ENCODE peak calls at places on chromosomes 11 and 22, in five cellular contexts. I is heart left ventricle, V is AG04450, U is GM12865, M is AG09309. N is an unnamed sample.

GRCh38 chr11:99739464-99740089 is 718.8 kb downstream of the CNTN5 start:
- DNase-seq in V (peak), U (peak), M (no peak), I (no peak), N (peak)

GRCh38 chr22:20777420-20778177 is 3.7 kb downstream of the SERPIND1 start:
- DNase-seq in U (no peak), I (no peak), V (peak), M (peak), N (peak)

GRCh38 chr11:111312076-111312475 is 13.7 kb downstream of the POU2AF3 start:
- DNase-seq in M (no peak), U (no peak), V (no peak), I (no peak), N (no peak)

GRCh38 chr22:27185903-27186302 is 528.5 kb downstream of the MIAT start:
- DNase-seq in I (no peak), M (no peak), U (no peak), V (no peak), N (no peak)

GRCh38 chr22:27391092-27391770 is 410.3 kb downstream of the MN1 start:
- DNase-seq in V (no peak), M (no peak), I (peak), U (no peak), N (no peak)

GRCh38 chr11:134362192-134362901 is 30.6 kb downstream of the GLB1L2 start:
- DNase-seq in V (no peak), U (no peak), M (no peak), I (no peak), N (no peak)

GRCh38 chr11:78371221-78371899 is 46.3 kb downstream of the GAB2 start:
- DNase-seq in U (no peak), I (no peak), M (no peak), V (no peak), N (no peak)

GRCh38 chr11:93392862-93393261 is 62.3 kb downstream of the DEUP1 start:
- DNase-seq in U (no peak), I (no peak), M (no peak), V (no peak), N (no peak)

GRCh38 chr11:38476808-38477565 is 1879.0 kb upstream of the RAG2 start:
- DNase-seq in V (no peak), U (no peak), I (no peak), M (no peak), N (no peak)

GRCh38 chr11:20668844-20669832 is at the start of gene NELL1:
- DNase-seq in M (no peak), I (no peak), U (no peak), V (no peak), N (no peak)

GRCh38 chr22:24289138-24289537 is 18.5 kb downstream of the SPECC1L start:
- DNase-seq in V (peak), I (no peak), U (no peak), M (peak), N (peak)

GRCh38 chr11:20397281-20397680 is 9.8 kb downstream of the PRMT3 start:
- DNase-seq in V (peak), I (no peak), M (peak), U (peak), N (peak)

GRCh38 chr11:127350476-127350875 is 349.9 kb upstream of the KIRREL3 start:
- DNase-seq in M (no peak), V (no peak), I (no peak), U (no peak), N (no peak)

GRCh38 chr11:67033661-67034166 is 10.8 kb downstream of the SYT12 start:
- DNase-seq in I (no peak), M (peak), U (peak), V (peak), N (peak)

GRCh38 chr11:68550485-68550817 is 89.9 kb downstream of the PPP6R3 start:
- DNase-seq in U (no peak), M (no peak), V (no peak), I (peak), N (no peak)

GRCh38 chr11:2807276-2807681 is 78.3 kb downstream of the CDKN1C start:
- DNase-seq in V (no peak), I (peak), U (no peak), M (no peak), N (no peak)

GRCh38 chr11:114120606-114121005 is 61.1 kb downstream of the ZBTB16 start:
- DNase-seq in U (no peak), M (no peak), I (no peak), V (no peak), N (no peak)

GRCh38 chr11:122207505-122207904 is 91.5 kb upstream of the BLID start:
- DNase-seq in V (peak), I (peak), M (no peak), U (no peak), N (peak)

GRCh38 chr11:67153971-67154370 is 34.9 kb downstream of the KDM2A start:
- DNase-seq in V (no peak), M (no peak), I (no peak), U (no peak), N (no peak)

GRCh38 chr22:49657275-49657973 is 170.2 kb downstream of the BRD1 start:
- DNase-seq in V (no peak), I (peak), U (peak), M (no peak), N (no peak)

GRCh38 chr22:39703890-39704658 is 133.5 kb downstream of the CACNA1I start:
- DNase-seq in I (no peak), U (no peak), V (no peak), M (no peak), N (no peak)

GRCh38 chr11:67312187-67313021 is 9.1 kb downstream of the SSH3 start:
- DNase-seq in V (no peak), U (no peak), M (no peak), I (no peak), N (no peak)

GRCh38 chr11:44952500-44953260 is 2.0 kb upstream of the TP53I11 start:
- DNase-seq in I (no peak), M (no peak), U (no peak), V (no peak), N (no peak)

GRCh38 chr11:61507962-61508824 is at the start of gene LRRC10B:
- DNase-seq in U (peak), M (no peak), V (no peak), I (no peak), N (no peak)

GRCh38 chr11:120720760-120721159 is 209.2 kb downstream of the GRIK4 start:
- DNase-seq in V (no peak), I (no peak), U (no peak), M (no peak), N (no peak)

GRCh38 chr11:65223031-65223430 is 38.7 kb upstream of the POLA2 start:
- DNase-seq in I (no peak), V (no peak), U (no peak), M (no peak), N (no peak)

GRCh38 chr11:111370902-111371578 is 8.0 kb downstream of the POU2AF1 start:
- DNase-seq in V (no peak), M (no peak), I (no peak), U (peak), N (no peak)

GRCh38 chr11:6655020-6655789 is 404 bp downstream of the DCHS1 start:
- DNase-seq in U (no peak), V (no peak), I (peak), M (no peak), N (no peak)

GRCh38 chr11:64437426-64437825 is 78.5 kb downstream of the RPS6KA4 start:
- DNase-seq in V (no peak), M (no peak), U (no peak), I (no peak), N (no peak)

GRCh38 chr11:85685820-85686459 is at the start of gene CCDC89:
- DNase-seq in I (peak), U (peak), V (peak), M (peak), N (peak)

GRCh38 chr11:72238040-72238450 is 5.9 kb downstream of the PHOX2A start:
- DNase-seq in U (peak), I (no peak), V (no peak), M (no peak), N (peak)

GRCh38 chr11:69418576-69419296 is 62.7 kb upstream of the LINC01488 start:
- DNase-seq in U (no peak), V (no peak), I (no peak), M (no peak), N (no peak)

DNA sequence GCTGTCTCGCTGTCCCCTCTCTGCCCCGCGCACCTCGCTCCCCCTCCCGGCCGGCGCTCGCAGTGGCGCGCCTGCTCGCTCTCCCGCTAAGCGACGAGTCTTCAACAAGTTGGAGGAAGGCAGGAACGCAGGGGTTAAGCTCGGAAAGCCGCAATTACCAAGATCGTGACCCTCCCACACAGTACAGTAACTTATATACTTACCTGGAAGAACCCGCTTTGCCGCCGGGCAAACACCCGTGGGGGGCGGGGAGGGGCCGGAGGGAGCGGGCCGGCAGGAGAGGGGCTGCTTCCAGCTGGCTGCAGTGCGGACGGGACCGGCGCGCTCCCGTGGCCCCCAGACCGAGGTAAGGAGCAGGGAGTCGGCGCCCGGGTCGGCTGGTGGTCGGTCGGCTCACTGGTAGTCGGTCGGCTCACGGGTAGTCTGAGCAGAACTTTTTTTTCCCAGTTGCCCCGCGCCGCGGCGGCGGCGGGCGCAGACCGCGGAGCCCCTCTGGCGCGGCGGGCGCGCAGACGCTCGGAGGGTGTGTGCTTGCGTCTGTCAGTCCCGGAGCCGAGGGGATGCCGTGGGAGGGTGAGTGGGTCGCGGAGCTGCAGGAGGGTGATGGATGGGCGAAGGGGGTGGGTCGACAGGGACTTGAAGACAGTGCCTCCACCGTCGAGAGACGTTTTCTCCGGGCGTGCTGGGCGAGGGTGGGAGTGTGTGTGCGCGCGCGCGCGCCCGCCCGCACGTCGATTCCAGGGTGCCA is 101.2 kb upstream of the HSD17B12 start:
- DNase-seq in U (peak), M (no peak), V (no peak), I (no peak), N (no peak)
- TF ChIP-seq CTCF in U (peak), M (peak), V (peak), I (no peak), N (peak)

GRCh38 chr11:130178992-130179391 is 19.4 kb downstream of the ST14 start:
- DNase-seq in I (no peak), U (no peak), V (no peak), M (no peak), N (no peak)
- H3K4me3 ChIP-seq in I (no peak), U (no peak), V (no peak), M (no peak), N (no peak)

GRCh38 chr11:1563149-1563638 is 8.9 kb downstream of the DUSP8 start:
- DNase-seq in V (no peak), I (peak), M (no peak), U (no peak), N (no peak)
- TF ChIP-seq CTCF in V (no peak), I (no peak), M (no peak), U (no peak), N (no peak)

GRCh38 chr11:47483408-47483807 is 34.5 kb upstream of the RAPSN start:
- DNase-seq in I (no peak), U (no peak), V (no peak), M (no peak), N (no peak)
- H3K4me3 ChIP-seq in I (no peak), U (no peak), V (no peak), M (no peak), N (no peak)

GRCh38 chr11:46418751-46419150 is 27.2 kb upstream of the CHRM4 start:
- DNase-seq in U (no peak), M (no peak), I (no peak), V (no peak), N (no peak)

GRCh38 chr11:46420513-46420912 is 28.9 kb upstream of the CHRM4 start:
- DNase-seq in U (no peak), I (no peak), M (no peak), V (no peak), N (no peak)

GRCh38 chr11:46416656-46417055 is 25.1 kb upstream of the CHRM4 start:
- DNase-seq in V (no peak), U (no peak), M (no peak), I (no peak), N (no peak)

GRCh38 chr11:46414899-46415298 is 23.3 kb upstream of the CHRM4 start:
- DNase-seq in I (no peak), M (no peak), U (no peak), V (no peak), N (no peak)

GRCh38 chr11:46417711-46418110 is 26.1 kb upstream of the CHRM4 start:
- DNase-seq in I (no peak), U (no peak), V (no peak), M (no peak), N (no peak)
- TF ChIP-seq CTCF in I (no peak), U (no peak), V (no peak), M (no peak), N (no peak)

GRCh38 chr11:35214792-35215193 is 75.8 kb downstream of the CD44 start:
- DNase-seq in U (no peak), I (no peak), V (peak), M (peak), N (peak)
- H3K4me3 ChIP-seq in U (no peak), I (no peak), V (no peak), M (no peak), N (no peak)

DNA sequence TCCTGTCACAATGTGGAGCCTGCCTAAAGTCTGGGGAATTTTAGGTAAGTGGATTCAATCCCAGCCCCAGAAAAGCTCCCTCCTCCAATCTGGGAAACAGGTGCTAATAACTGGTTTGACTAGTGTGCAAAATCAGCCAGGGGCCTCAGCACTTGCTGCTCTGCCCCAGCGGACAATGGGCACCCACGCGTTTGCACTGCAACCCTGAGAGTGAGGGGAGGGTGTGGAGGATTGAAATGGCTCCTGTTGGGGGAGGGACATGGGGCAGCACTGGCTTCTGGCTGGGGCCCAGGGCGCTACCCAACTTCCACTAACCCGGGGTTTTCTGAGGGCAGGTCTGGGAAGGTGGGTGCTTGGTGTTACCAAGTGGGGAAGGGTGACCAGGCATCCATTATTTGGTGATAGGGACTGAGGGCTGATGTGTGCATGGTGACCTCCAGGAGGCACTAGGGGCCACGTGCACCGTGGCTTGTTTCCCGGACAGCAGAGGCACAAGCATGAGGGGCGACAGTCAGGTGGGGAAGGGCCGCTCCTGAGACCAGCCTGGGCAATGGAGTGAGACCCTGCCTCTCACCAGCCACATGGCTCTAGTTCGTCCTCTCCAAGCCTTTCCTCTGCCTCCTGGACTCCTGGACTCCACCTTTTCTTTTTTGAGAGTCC is 4.3 kb upstream of the PNPLA5 start:
- DNase-seq in U (no peak), M (no peak), V (no peak), I (no peak), N (no peak)
- TF ChIP-seq CTCF in U (no peak), M (no peak), V (no peak), I (no peak), N (no peak)

GRCh38 chr22:36546932-36547331 is 18.0 kb upstream of the EIF3D start:
- DNase-seq in U (no peak), I (no peak), V (peak), M (peak), N (peak)

GRCh38 chr22:36548606-36549005 is 19.6 kb upstream of the EIF3D start:
- DNase-seq in M (no peak), V (no peak), U (no peak), I (no peak), N (no peak)

GRCh38 chr22:36544107-36544620 is 15.2 kb upstream of the EIF3D start:
- DNase-seq in M (peak), U (no peak), V (no peak), I (no peak), N (no peak)

GRCh38 chr22:36549033-36549432 is 20.1 kb upstream of the EIF3D start:
- DNase-seq in U (no peak), M (no peak), I (no peak), V (no peak), N (no peak)

GRCh38 chr22:36546092-36546804 is 17.3 kb upstream of the EIF3D start:
- DNase-seq in V (no peak), U (peak), M (no peak), I (peak), N (peak)
- H3K4me3 ChIP-seq in V (no peak), U (no peak), M (no peak), I (no peak), N (no peak)

GRCh38 chr22:37765498-37765897 is 42.2 kb upstream of the GCAT start:
- DNase-seq in I (peak), U (no peak), V (no peak), M (no peak), N (no peak)

GRCh38 chr22:37765953-37766566 is 41.7 kb upstream of the GCAT start:
- DNase-seq in M (no peak), I (no peak), U (no peak), V (no peak), N (no peak)

GRCh38 chr22:37769056-37769455 is 38.7 kb upstream of the GCAT start:
- DNase-seq in I (no peak), M (no peak), V (no peak), U (no peak), N (no peak)

GRCh38 chr22:37771081-37771480 is 36.7 kb upstream of the GCAT start:
- DNase-seq in M (no peak), U (no peak), I (no peak), V (no peak), N (no peak)

DNA sequence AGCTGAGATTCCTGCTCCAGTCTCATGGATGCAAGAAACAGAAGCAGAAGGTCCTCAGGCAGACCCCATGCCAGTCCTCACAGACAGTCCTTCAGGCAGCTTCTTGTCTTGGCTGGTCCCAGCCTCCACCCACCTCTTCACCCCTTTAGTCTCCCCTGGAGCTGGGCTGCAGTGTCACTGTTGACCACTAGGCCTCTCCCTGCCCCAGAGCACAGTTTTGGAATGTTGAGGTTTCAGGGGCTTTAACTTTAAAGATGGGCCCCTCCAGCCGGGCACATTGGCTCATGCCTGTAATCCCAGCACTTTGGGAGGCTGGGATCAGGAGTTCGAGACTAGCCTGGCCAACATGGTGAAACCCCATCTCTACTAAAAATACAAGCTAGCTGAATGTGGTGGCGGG is 39.5 kb upstream of the GCAT start:
- DNase-seq in I (no peak), U (no peak), V (no peak), M (no peak), N (no peak)
- TF ChIP-seq CTCF in I (no peak), U (peak), V (peak), M (peak), N (peak)

GRCh38 chr11:12287374-12288211 is 89.8 kb upstream of the PARVA start:
- DNase-seq in M (peak), V (peak), I (peak), U (peak), N (peak)
- H3K4me3 ChIP-seq in M (peak), V (peak), I (no peak), U (no peak), N (peak)